ENCODE peak calls at places on chromosomes 7 and 10, in six cellular contexts. One of them, this sample, is unnamed.

GRCh38 chr10:9301148-9301547 is 1246.7 kb downstream of the GATA3 start:
- DNase-seq in H1: no peak
- DNase-seq in K562: no peak
- DNase-seq in SK-N-SH: no peak
- DNase-seq in GM12891: no peak
- DNase-seq in HepG2: no peak
- DNase-seq in this sample: no peak

GRCh38 chr7:51080622-51081269 is 235.9 kb downstream of the COBL start:
- DNase-seq in GM12891: no peak
- DNase-seq in H1: peak
- DNase-seq in SK-N-SH: no peak
- DNase-seq in K562: no peak
- DNase-seq in HepG2: no peak
- DNase-seq in this sample: no peak

GRCh38 chr10:67385566-67385965 is 310.4 kb downstream of the CTNNA3 start:
- DNase-seq in SK-N-SH: no peak
- DNase-seq in H1: no peak
- DNase-seq in HepG2: no peak
- DNase-seq in GM12891: no peak
- DNase-seq in K562: no peak
- DNase-seq in this sample: no peak

GRCh38 chr7:151570366-151570915 is 50.7 kb upstream of the RHEB start:
- DNase-seq in HepG2: no peak
- DNase-seq in SK-N-SH: no peak
- DNase-seq in H1: no peak
- DNase-seq in K562: no peak
- DNase-seq in GM12891: no peak
- DNase-seq in this sample: no peak

GRCh38 chr7:11216276-11216675 is 242.6 kb downstream of the PHF14 start:
- DNase-seq in H1: no peak
- DNase-seq in HepG2: no peak
- DNase-seq in K562: no peak
- DNase-seq in SK-N-SH: no peak
- DNase-seq in GM12891: no peak
- DNase-seq in this sample: no peak

GRCh38 chr7:135160098-135160857 is 10.2 kb downstream of the CYREN start:
- DNase-seq in SK-N-SH: no peak
- DNase-seq in HepG2: no peak
- DNase-seq in GM12891: no peak
- DNase-seq in K562: peak
- DNase-seq in H1: no peak
- DNase-seq in this sample: no peak

GRCh38 chr7:155357573-155358041 is 59.9 kb downstream of the INSIG1 start:
- DNase-seq in GM12891: no peak
- DNase-seq in H1: no peak
- DNase-seq in SK-N-SH: no peak
- DNase-seq in K562: no peak
- DNase-seq in HepG2: no peak
- DNase-seq in this sample: no peak

GRCh38 chr7:70618020-70618551 is 513.9 kb upstream of the GALNT17 start:
- DNase-seq in SK-N-SH: no peak
- DNase-seq in K562: no peak
- DNase-seq in GM12891: no peak
- DNase-seq in HepG2: no peak
- DNase-seq in H1: no peak
- DNase-seq in this sample: no peak

GRCh38 chr10:6844251-6844650 is 264.2 kb upstream of the PRKCQ start:
- DNase-seq in H1: no peak
- DNase-seq in HepG2: no peak
- DNase-seq in SK-N-SH: no peak
- DNase-seq in GM12891: no peak
- DNase-seq in K562: no peak
- DNase-seq in this sample: no peak

GRCh38 chr10:33412261-33413092 is 78.0 kb upstream of the NRP1 start:
- DNase-seq in GM12891: no peak
- DNase-seq in H1: no peak
- DNase-seq in HepG2: no peak
- DNase-seq in K562: no peak
- DNase-seq in SK-N-SH: no peak
- DNase-seq in this sample: no peak

GRCh38 chr10:70664702-70665195 is 7.6 kb upstream of the ADAMTS14 start:
- DNase-seq in HepG2: peak
- DNase-seq in H1: no peak
- DNase-seq in SK-N-SH: peak
- DNase-seq in K562: peak
- DNase-seq in GM12891: no peak
- DNase-seq in this sample: no peak

GRCh38 chr7:116552616-116553015 is 27.8 kb downstream of the CAV1 start:
- DNase-seq in K562: no peak
- DNase-seq in HepG2: no peak
- DNase-seq in SK-N-SH: no peak
- DNase-seq in H1: no peak
- DNase-seq in GM12891: no peak
- DNase-seq in this sample: no peak

GRCh38 chr7:87056346-87056745 is 3.1 kb downstream of the ELAPOR2 start:
- DNase-seq in GM12891: no peak
- DNase-seq in K562: no peak
- DNase-seq in H1: no peak
- DNase-seq in HepG2: no peak
- DNase-seq in SK-N-SH: no peak
- DNase-seq in this sample: no peak

GRCh38 chr10:14386202-14386593 is 55.5 kb upstream of the FRMD4A start:
- DNase-seq in HepG2: no peak
- DNase-seq in K562: no peak
- DNase-seq in H1: no peak
- DNase-seq in SK-N-SH: no peak
- DNase-seq in GM12891: no peak
- DNase-seq in this sample: no peak

GRCh38 chr7:84900215-84900614 is 286.6 kb downstream of the SEMA3D start:
- DNase-seq in HepG2: no peak
- DNase-seq in K562: no peak
- DNase-seq in H1: no peak
- DNase-seq in SK-N-SH: no peak
- DNase-seq in GM12891: no peak
- DNase-seq in this sample: no peak

GRCh38 chr10:77274046-77274795 is 363.4 kb downstream of the KCNMA1 start:
- DNase-seq in GM12891: no peak
- DNase-seq in SK-N-SH: no peak
- DNase-seq in H1: no peak
- DNase-seq in K562: no peak
- DNase-seq in HepG2: no peak
- DNase-seq in this sample: no peak

GRCh38 chr7:17042211-17042610 is 160.4 kb upstream of the AGR3 start:
- DNase-seq in GM12891: no peak
- DNase-seq in H1: no peak
- DNase-seq in SK-N-SH: no peak
- DNase-seq in HepG2: no peak
- DNase-seq in K562: no peak
- DNase-seq in this sample: no peak
- TF ChIP-seq TAF1 in GM12891: no peak
- TF ChIP-seq TAF1 in H1: no peak
- TF ChIP-seq TAF1 in SK-N-SH: no peak
- TF ChIP-seq TAF1 in HepG2: no peak
- TF ChIP-seq TAF1 in K562: no peak
- TF ChIP-seq TAF1 in this sample: no peak

GRCh38 chr10:92757066-92757716 is 67.4 kb downstream of the HHEX start:
- DNase-seq in SK-N-SH: no peak
- DNase-seq in HepG2: peak
- DNase-seq in K562: peak
- DNase-seq in H1: peak
- DNase-seq in GM12891: peak
- DNase-seq in this sample: peak

GRCh38 chr10:92758594-92758993 is 68.8 kb downstream of the HHEX start:
- DNase-seq in HepG2: peak
- DNase-seq in SK-N-SH: no peak
- DNase-seq in H1: no peak
- DNase-seq in GM12891: no peak
- DNase-seq in K562: no peak
- DNase-seq in this sample: no peak

GRCh38 chr10:92755725-92756124 is 66.0 kb downstream of the HHEX start:
- DNase-seq in H1: no peak
- DNase-seq in HepG2: no peak
- DNase-seq in SK-N-SH: no peak
- DNase-seq in K562: no peak
- DNase-seq in GM12891: no peak
- DNase-seq in this sample: no peak

GRCh38 chr10:92757720-92758119 is 68.0 kb downstream of the HHEX start:
- DNase-seq in SK-N-SH: no peak
- DNase-seq in H1: no peak
- DNase-seq in GM12891: no peak
- DNase-seq in HepG2: no peak
- DNase-seq in K562: peak
- DNase-seq in this sample: no peak

GRCh38 chr10:92756233-92757065 is 66.7 kb downstream of the HHEX start:
- DNase-seq in SK-N-SH: no peak
- DNase-seq in H1: no peak
- DNase-seq in HepG2: peak
- DNase-seq in GM12891: peak
- DNase-seq in K562: peak
- DNase-seq in this sample: peak
- TF ChIP-seq TAF1 in SK-N-SH: no peak
- TF ChIP-seq TAF1 in H1: no peak
- TF ChIP-seq TAF1 in HepG2: no peak
- TF ChIP-seq TAF1 in GM12891: no peak
- TF ChIP-seq TAF1 in K562: peak
- TF ChIP-seq TAF1 in this sample: no peak

DNA sequence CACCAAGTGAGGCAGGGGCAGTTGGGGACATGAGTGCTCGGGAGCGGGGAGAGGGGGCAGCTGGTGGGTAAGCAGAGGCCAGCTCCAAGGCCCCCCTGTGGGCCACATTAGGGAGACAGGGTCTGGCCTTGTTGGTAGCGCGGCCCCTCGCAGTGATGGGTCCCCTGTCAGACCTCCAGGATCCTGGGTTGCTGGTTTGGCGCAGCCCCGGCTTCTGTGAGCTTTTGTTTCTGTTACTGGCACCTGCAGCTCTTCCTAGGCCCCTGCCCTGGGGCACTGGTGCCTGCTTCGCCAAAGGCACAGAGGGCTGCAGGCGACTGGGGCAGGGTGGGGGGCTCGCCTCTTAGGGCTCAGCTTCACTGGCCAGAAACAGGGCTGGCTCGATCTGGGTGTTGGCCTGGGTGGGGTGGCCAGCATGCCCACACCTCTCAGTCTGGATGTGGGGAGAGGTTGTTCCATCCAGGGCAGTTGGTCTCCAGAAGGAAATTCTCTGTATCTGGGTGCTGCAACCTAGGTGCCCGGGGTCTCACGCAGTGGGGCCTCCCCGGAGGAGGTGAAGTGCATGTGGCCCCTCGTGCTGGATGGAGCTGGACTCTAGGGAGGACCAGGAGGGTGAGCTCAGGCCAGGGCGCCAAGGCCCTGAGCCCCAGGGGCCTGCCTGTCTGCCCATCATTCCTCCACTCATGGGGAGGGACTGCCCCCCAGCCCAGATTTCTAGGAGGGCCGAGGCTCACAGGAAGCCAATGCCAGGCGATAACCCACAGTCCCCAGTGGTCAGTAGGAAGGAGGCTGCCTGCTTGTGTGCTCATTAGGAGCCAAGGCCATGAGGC is 138.6 kb downstream of the LHPP start:
- DNase-seq in GM12891: no peak
- DNase-seq in SK-N-SH: no peak
- DNase-seq in K562: no peak
- DNase-seq in H1: no peak
- DNase-seq in HepG2: no peak
- DNase-seq in this sample: no peak
- TF ChIP-seq TAF1 in GM12891: no peak
- TF ChIP-seq TAF1 in SK-N-SH: no peak
- TF ChIP-seq TAF1 in K562: no peak
- TF ChIP-seq TAF1 in H1: no peak
- TF ChIP-seq TAF1 in HepG2: no peak
- TF ChIP-seq TAF1 in this sample: no peak

GRCh38 chr7:131108212-131108980 is 219.3 kb upstream of the MKLN1 start:
- DNase-seq in H1: no peak
- DNase-seq in SK-N-SH: no peak
- DNase-seq in HepG2: no peak
- DNase-seq in K562: no peak
- DNase-seq in GM12891: no peak
- DNase-seq in this sample: no peak
- TF ChIP-seq TAF1 in H1: no peak
- TF ChIP-seq TAF1 in SK-N-SH: no peak
- TF ChIP-seq TAF1 in HepG2: no peak
- TF ChIP-seq TAF1 in K562: no peak
- TF ChIP-seq TAF1 in GM12891: peak
- TF ChIP-seq TAF1 in this sample: no peak